ENCODE peak calls at places on chromosome 21, in four cellular contexts. One of them, this sample, is unnamed.
A peak's percentile ranks its signal among the peaks of the same experiment; 100 is the strongest.

GRCh38 chr21:37041706-37042271 is 31.1 kb downstream of the PIGP start:
- DNase-seq in HCT116: no peak
- DNase-seq in stomach: no peak
- DNase-seq in CD4-positive, CD25-positive, alpha-beta regulatory T cell: no peak
- DNase-seq in this sample: no peak

GRCh38 chr21:18951291-18952038 is 547.9 kb upstream of the TMPRSS15 start:
- DNase-seq in HCT116: no peak
- DNase-seq in stomach: no peak
- DNase-seq in CD4-positive, CD25-positive, alpha-beta regulatory T cell: no peak
- DNase-seq in this sample: no peak

GRCh38 chr21:29104239-29104708 is 26.2 kb upstream of the MAP3K7CL start:
- DNase-seq in HCT116: no peak
- DNase-seq in stomach: no peak
- DNase-seq in CD4-positive, CD25-positive, alpha-beta regulatory T cell: no peak
- DNase-seq in this sample: no peak

GRCh38 chr21:33799378-33800090 is 116.1 kb downstream of the ATP5PO start:
- DNase-seq in HCT116: no peak
- DNase-seq in stomach: no peak
- DNase-seq in CD4-positive, CD25-positive, alpha-beta regulatory T cell: no peak
- DNase-seq in this sample: no peak

GRCh38 chr21:27536319-27536718 is 569.4 kb upstream of the ADAMTS5 start:
- DNase-seq in HCT116: no peak
- DNase-seq in stomach: no peak
- DNase-seq in CD4-positive, CD25-positive, alpha-beta regulatory T cell: no peak
- DNase-seq in this sample: peak; percentile 44

GRCh38 chr21:22343303-22343702 is 1345.1 kb downstream of the NCAM2 start:
- DNase-seq in HCT116: no peak
- DNase-seq in stomach: no peak
- DNase-seq in CD4-positive, CD25-positive, alpha-beta regulatory T cell: no peak
- DNase-seq in this sample: no peak

GRCh38 chr21:20999567-21000169 is 1.5 kb downstream of the NCAM2 start:
- DNase-seq in HCT116: no peak
- DNase-seq in stomach: no peak
- DNase-seq in CD4-positive, CD25-positive, alpha-beta regulatory T cell: no peak
- DNase-seq in this sample: peak; percentile 50

GRCh38 chr21:21114456-21114855 is 116.2 kb downstream of the NCAM2 start:
- DNase-seq in HCT116: no peak
- DNase-seq in stomach: no peak
- DNase-seq in CD4-positive, CD25-positive, alpha-beta regulatory T cell: no peak
- DNase-seq in this sample: no peak

GRCh38 chr21:41045534-41046268 is 122.3 kb upstream of the BACE2 start:
- DNase-seq in HCT116: no peak
- DNase-seq in stomach: peak; percentile 64
- DNase-seq in CD4-positive, CD25-positive, alpha-beta regulatory T cell: no peak
- DNase-seq in this sample: no peak

GRCh38 chr21:46618738-46619369 is 14.0 kb upstream of the S100B start:
- DNase-seq in HCT116: no peak
- DNase-seq in stomach: no peak
- DNase-seq in CD4-positive, CD25-positive, alpha-beta regulatory T cell: no peak
- DNase-seq in this sample: peak; percentile 36

GRCh38 chr21:21003701-21004100 is 5.5 kb downstream of the NCAM2 start:
- DNase-seq in HCT116: peak; percentile 6
- DNase-seq in stomach: no peak
- DNase-seq in CD4-positive, CD25-positive, alpha-beta regulatory T cell: no peak
- DNase-seq in this sample: peak; percentile 57

GRCh38 chr21:35352787-35353186 is 303.7 kb upstream of the RUNX1 start:
- DNase-seq in HCT116: no peak
- DNase-seq in stomach: no peak
- DNase-seq in CD4-positive, CD25-positive, alpha-beta regulatory T cell: no peak
- DNase-seq in this sample: no peak

GRCh38 chr21:32279377-32279680 is 480 bp upstream of the MIS18A start:
- DNase-seq in HCT116: no peak
- DNase-seq in stomach: no peak
- DNase-seq in CD4-positive, CD25-positive, alpha-beta regulatory T cell: no peak
- DNase-seq in this sample: no peak

GRCh38 chr21:18164933-18165332 is 79.7 kb upstream of the CHODL start:
- DNase-seq in HCT116: no peak
- DNase-seq in stomach: no peak
- DNase-seq in CD4-positive, CD25-positive, alpha-beta regulatory T cell: no peak
- DNase-seq in this sample: no peak

DNA sequence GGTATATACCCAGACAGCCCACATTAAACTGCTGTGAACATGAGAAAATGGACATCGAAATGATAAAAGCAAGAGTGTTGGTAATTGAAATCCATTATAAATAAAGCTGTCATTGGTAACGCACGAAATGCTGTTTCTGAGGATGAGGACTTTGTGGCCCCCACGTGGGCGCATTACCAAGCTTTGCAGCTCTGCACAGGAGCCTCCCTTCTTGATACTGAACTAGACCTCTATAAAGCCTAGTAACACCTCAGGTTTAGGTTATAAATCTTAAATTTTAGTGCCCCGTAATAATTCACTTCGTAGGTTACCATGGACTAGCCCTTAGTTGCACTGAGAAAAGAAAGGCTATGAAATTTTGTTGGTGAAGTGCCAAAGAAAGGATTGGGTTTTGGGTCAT is 45.4 kb downstream of the ADARB1 start:
- DNase-seq in HCT116: no peak
- DNase-seq in stomach: no peak
- DNase-seq in CD4-positive, CD25-positive, alpha-beta regulatory T cell: no peak
- DNase-seq in this sample: no peak
- H3K4me1 ChIP-seq in HCT116: no peaks in the 10 kb centered on the region
- H3K4me1 ChIP-seq in stomach: peaks cover 24% of the 10 kb centered on the region
- H3K4me1 ChIP-seq in CD4-positive, CD25-positive, alpha-beta regulatory T cell: no peaks in the 10 kb centered on the region
- H3K4me1 ChIP-seq in this sample: no peaks in the 10 kb centered on the region

GRCh38 chr21:42465008-42465878 is 30.8 kb downstream of the RSPH1 start:
- DNase-seq in HCT116: no peak
- DNase-seq in stomach: peak; percentile 43
- DNase-seq in CD4-positive, CD25-positive, alpha-beta regulatory T cell: no peak
- DNase-seq in this sample: no peak
- H3K4me1 ChIP-seq in HCT116: peaks cover 15% of the 10 kb centered on the region
- H3K4me1 ChIP-seq in stomach: peaks cover 80% of the 10 kb centered on the region
- H3K4me1 ChIP-seq in CD4-positive, CD25-positive, alpha-beta regulatory T cell: peaks cover 50% of the 10 kb centered on the region
- H3K4me1 ChIP-seq in this sample: no peaks in the 10 kb centered on the region

GRCh38 chr21:15442743-15443142 is 287.0 kb upstream of the USP25 start:
- DNase-seq in HCT116: no peak
- DNase-seq in stomach: no peak
- DNase-seq in CD4-positive, CD25-positive, alpha-beta regulatory T cell: no peak
- DNase-seq in this sample: no peak
- H3K4me1 ChIP-seq in HCT116: no peaks in the 10 kb centered on the region
- H3K4me1 ChIP-seq in stomach: peaks cover 27% of the 10 kb centered on the region
- H3K4me1 ChIP-seq in CD4-positive, CD25-positive, alpha-beta regulatory T cell: no peaks in the 10 kb centered on the region
- H3K4me1 ChIP-seq in this sample: no peaks in the 10 kb centered on the region

DNA sequence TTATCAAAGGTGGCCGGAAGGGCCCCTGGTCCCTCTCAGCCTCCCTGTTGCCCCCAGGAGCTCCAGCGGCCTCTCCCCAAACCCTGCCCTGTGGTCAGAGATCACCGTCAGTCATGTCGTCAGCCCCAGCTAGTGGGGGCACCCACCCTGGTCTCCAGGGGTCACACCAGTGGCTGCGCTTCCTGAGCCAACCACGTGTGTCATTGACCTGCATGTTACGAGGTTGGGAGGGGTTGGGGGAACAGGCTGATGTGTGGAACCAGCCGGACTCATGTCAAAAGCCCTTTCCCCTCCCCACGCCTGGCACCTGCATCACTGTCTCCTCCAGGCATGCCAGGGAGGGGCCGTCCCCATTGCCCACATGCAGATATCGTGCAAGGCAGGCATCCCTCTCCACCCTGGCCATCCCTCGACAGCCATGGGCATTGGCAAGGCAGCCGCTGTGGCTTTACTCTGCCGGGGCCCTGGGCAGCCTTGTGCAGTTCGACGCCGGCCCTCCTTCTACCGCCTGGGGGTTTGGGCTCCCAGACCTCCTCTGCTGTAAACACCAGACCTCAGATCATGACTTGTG is 128.7 kb downstream of the CRYAA start:
- DNase-seq in HCT116: no peak
- DNase-seq in stomach: no peak
- DNase-seq in CD4-positive, CD25-positive, alpha-beta regulatory T cell: no peak
- DNase-seq in this sample: no peak
- H3K4me1 ChIP-seq in HCT116: no peaks in the 10 kb centered on the region
- H3K4me1 ChIP-seq in stomach: no peaks in the 10 kb centered on the region
- H3K4me1 ChIP-seq in CD4-positive, CD25-positive, alpha-beta regulatory T cell: no peaks in the 10 kb centered on the region
- H3K4me1 ChIP-seq in this sample: no peaks in the 10 kb centered on the region

DNA sequence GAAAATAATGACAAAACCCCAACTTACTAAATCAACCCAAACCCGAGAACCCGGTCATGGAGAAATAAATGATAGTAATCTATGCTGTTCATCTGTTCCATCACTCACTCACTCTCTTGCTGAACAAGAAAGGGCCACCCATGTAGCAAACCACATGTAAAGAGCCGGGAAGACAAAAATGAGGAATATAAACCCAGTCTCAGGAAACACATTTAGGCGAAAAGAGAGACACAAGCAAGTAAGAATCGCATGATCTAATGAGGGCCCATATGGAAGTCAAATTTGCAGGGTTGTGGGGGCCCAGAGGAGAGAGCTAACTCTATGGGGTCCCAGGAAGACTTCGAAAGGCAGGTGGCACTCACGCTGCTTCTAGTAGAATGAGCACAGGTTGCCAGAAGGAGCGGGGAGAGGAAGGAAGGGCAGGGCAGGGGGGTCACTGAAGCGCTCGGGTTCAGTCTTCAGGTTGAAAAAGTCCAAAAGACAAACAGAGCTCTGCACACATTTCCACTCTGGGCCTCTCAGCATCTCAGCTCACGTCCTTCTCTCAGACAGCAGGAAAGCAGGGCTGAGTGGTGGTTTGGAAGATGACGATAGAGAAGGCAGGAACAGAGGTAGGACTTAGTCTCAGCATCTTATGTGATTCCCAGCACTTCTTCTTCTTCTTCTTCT is 142.9 kb upstream of the KRTAP19-8 start:
- DNase-seq in HCT116: no peak
- DNase-seq in stomach: no peak
- DNase-seq in CD4-positive, CD25-positive, alpha-beta regulatory T cell: peak; percentile 59
- DNase-seq in this sample: no peak
- H3K4me1 ChIP-seq in HCT116: no peaks in the 10 kb centered on the region
- H3K4me1 ChIP-seq in stomach: no peaks in the 10 kb centered on the region
- H3K4me1 ChIP-seq in CD4-positive, CD25-positive, alpha-beta regulatory T cell: peaks cover 96% of the 10 kb centered on the region
- H3K4me1 ChIP-seq in this sample: no peaks in the 10 kb centered on the region

GRCh38 chr21:45295576-45296365 is 8.1 kb upstream of the POFUT2 start:
- DNase-seq in HCT116: no peak
- DNase-seq in stomach: peak; percentile 20
- DNase-seq in CD4-positive, CD25-positive, alpha-beta regulatory T cell: no peak
- DNase-seq in this sample: peak; percentile 83

GRCh38 chr21:45297329-45297728 is 9.6 kb upstream of the POFUT2 start:
- DNase-seq in HCT116: no peak
- DNase-seq in stomach: no peak
- DNase-seq in CD4-positive, CD25-positive, alpha-beta regulatory T cell: no peak
- DNase-seq in this sample: no peak

GRCh38 chr21:45297869-45298268 is 10.2 kb upstream of the POFUT2 start:
- DNase-seq in HCT116: no peak
- DNase-seq in stomach: no peak
- DNase-seq in CD4-positive, CD25-positive, alpha-beta regulatory T cell: no peak
- DNase-seq in this sample: no peak

GRCh38 chr21:45294509-45295291 is 7.0 kb upstream of the POFUT2 start:
- DNase-seq in HCT116: no peak
- DNase-seq in stomach: peak; percentile 54
- DNase-seq in CD4-positive, CD25-positive, alpha-beta regulatory T cell: no peak
- DNase-seq in this sample: peak; percentile 90

DNA sequence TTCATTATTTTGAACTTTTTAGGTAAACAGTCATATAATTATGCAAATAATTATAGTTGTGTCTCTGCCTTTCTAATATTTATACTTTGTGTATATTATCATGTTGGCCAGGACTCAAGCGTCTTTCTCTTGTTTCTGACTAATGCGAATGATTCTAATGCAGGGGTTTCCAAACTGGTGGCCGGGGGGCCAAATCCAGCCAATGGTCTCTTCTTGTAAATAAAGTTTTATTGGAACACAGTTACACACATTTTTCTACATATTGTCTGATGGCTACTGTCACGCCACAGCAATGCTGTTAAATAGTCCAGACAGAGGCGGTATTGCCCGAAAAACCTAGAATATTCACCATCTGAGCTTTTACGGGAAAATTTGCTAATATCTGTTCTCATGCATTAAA is 8.9 kb upstream of the POFUT2 start:
- DNase-seq in HCT116: no peak
- DNase-seq in stomach: no peak
- DNase-seq in CD4-positive, CD25-positive, alpha-beta regulatory T cell: no peak
- DNase-seq in this sample: no peak
- H3K4me1 ChIP-seq in HCT116: peaks cover 17% of the 10 kb centered on the region
- H3K4me1 ChIP-seq in stomach: peaks cover 48% of the 10 kb centered on the region
- H3K4me1 ChIP-seq in CD4-positive, CD25-positive, alpha-beta regulatory T cell: peaks cover 24% of the 10 kb centered on the region
- H3K4me1 ChIP-seq in this sample: peaks cover 29% of the 10 kb centered on the region

GRCh38 chr21:42120056-42120903 is 49.2 kb downstream of the UMODL1 start:
- DNase-seq in HCT116: no peak
- DNase-seq in stomach: no peak
- DNase-seq in CD4-positive, CD25-positive, alpha-beta regulatory T cell: no peak
- DNase-seq in this sample: no peak
- H3K4me1 ChIP-seq in HCT116: peaks cover 7% of the 10 kb centered on the region
- H3K4me1 ChIP-seq in stomach: peaks cover 15% of the 10 kb centered on the region
- H3K4me1 ChIP-seq in CD4-positive, CD25-positive, alpha-beta regulatory T cell: peaks cover 8% of the 10 kb centered on the region
- H3K4me1 ChIP-seq in this sample: peaks cover 11% of the 10 kb centered on the region